ENCODE peak calls at places on chromosomes 4 and X, in five cellular contexts. E, T, M, H and P are unnamed samples. For H3K4me1, the result is how much of the 10 kb centered on the place peaks cover.

GRCh38 chrX:153924149-153924861 is 1.8 kb downstream of the ARHGAP4 start:
- DNase-seq in E (peak), T (peak), M (peak), H (peak), P (no peak)

GRCh38 chrX:68941385-68941952 is 112.6 kb downstream of the EFNB1 start:
- DNase-seq in E (peak), T (peak), M (no peak), H (no peak), P (no peak)

GRCh38 chrX:68676340-68676739 is 28.9 kb downstream of the STARD8 start:
- DNase-seq in E (no peak), T (no peak), M (no peak), H (no peak), P (no peak)

GRCh38 chr4:100372432-100372831 is 145.4 kb downstream of the EMCN start:
- DNase-seq in E (no peak), T (no peak), M (peak), H (no peak), P (no peak)

GRCh38 chr4:139763668-139764067 is 98.0 kb downstream of the MGST2 start:
- DNase-seq in E (no peak), T (no peak), M (no peak), H (no peak), P (no peak)

GRCh38 chr4:137651128-137651527 is 118.8 kb upstream of the PCDH18 start:
- DNase-seq in E (peak), T (no peak), M (peak), H (no peak), P (no peak)

GRCh38 chr4:155906554-155907247 is 3.2 kb downstream of the TDO2 start:
- DNase-seq in E (peak), T (no peak), M (peak), H (no peak), P (no peak)

GRCh38 chr4:87465739-87466366 is 43.5 kb downstream of the NUDT9 start:
- DNase-seq in E (peak), T (no peak), M (peak), H (peak), P (no peak)

GRCh38 chr4:56326363-56326762 is 60.9 kb downstream of the AASDH start:
- DNase-seq in E (no peak), T (no peak), M (no peak), H (no peak), P (no peak)

GRCh38 chrX:129723511-129723910 is 15.3 kb upstream of the XPNPEP2 start:
- DNase-seq in E (no peak), T (no peak), M (no peak), H (no peak), P (no peak)

GRCh38 chr4:98630804-98631454 is 27.5 kb downstream of the TSPAN5 start:
- DNase-seq in E (peak), T (no peak), M (peak), H (no peak), P (no peak)
- H3K4me1 ChIP-seq in E (under half), T (under half), M (under half), H (under half), P (under half)

GRCh38 chr4:40216622-40217366 is 20.0 kb downstream of the RHOH start:
- DNase-seq in E (no peak), T (no peak), M (no peak), H (no peak), P (no peak)
- H3K4me1 ChIP-seq in E (under half), T (under half), M (under half), H (half or more), P (half or more)

GRCh38 chr4:151717271-151717670 is 43.5 kb downstream of the GATB start:
- DNase-seq in E (no peak), T (no peak), M (no peak), H (no peak), P (no peak)

GRCh38 chr4:151715881-151716280 is 44.9 kb downstream of the GATB start:
- DNase-seq in E (no peak), T (no peak), M (no peak), H (no peak), P (no peak)

GRCh38 chr4:151717909-151718613 is 42.7 kb downstream of the GATB start:
- DNase-seq in E (peak), T (no peak), M (no peak), H (no peak), P (no peak)

GRCh38 chr4:151719045-151719743 is 41.6 kb downstream of the GATB start:
- DNase-seq in E (no peak), T (no peak), M (no peak), H (no peak), P (no peak)

GRCh38 chr4:151716324-151716723 is 44.5 kb downstream of the GATB start:
- DNase-seq in E (no peak), T (no peak), M (no peak), H (no peak), P (no peak)
- H3K4me1 ChIP-seq in E (under half), T (under half), M (under half), H (under half), P (under half)

GRCh38 chrX:120464409-120464808 is 4.7 kb downstream of the LAMP2 start:
- DNase-seq in E (no peak), T (no peak), M (no peak), H (no peak), P (no peak)
- H3K4me1 ChIP-seq in E (under half), T (under half), M (under half), H (under half), P (under half)